ENCODE peak calls at places on chromosome 5, in seven cellular contexts. V, N, P, J, Y, D and L are unnamed samples. For H3K36me3, the result is how much of the 10 kb centered on the place peaks cover.

GRCh38 chr5:170886210-170886894 is 24.5 kb downstream of the RANBP17 start:
- DNase-seq in V (no peak), N (no peak), P (no peak), J (no peak), Y (no peak), D (no peak), L (no peak)

GRCh38 chr5:1637639-1638481 is 114.1 kb upstream of the LPCAT1 start:
- DNase-seq in V (no peak), N (no peak), P (no peak), J (no peak), Y (no peak), D (no peak), L (no peak)

GRCh38 chr5:137051165-137051564 is 448.0 kb downstream of the SPOCK1 start:
- DNase-seq in V (no peak), N (no peak), P (no peak), J (peak), Y (no peak), D (no peak), L (no peak)

GRCh38 chr5:124649548-124650501 is 96.6 kb downstream of the ZNF608 start:
- DNase-seq in V (peak), N (peak), P (peak), J (peak), Y (peak), D (peak), L (peak)

GRCh38 chr5:93191016-93191415 is 390.0 kb downstream of the NR2F1-AS1 start:
- DNase-seq in V (no peak), N (no peak), P (no peak), J (no peak), Y (no peak), D (no peak), L (no peak)

GRCh38 chr5:167229751-167230150 is 1061.7 kb upstream of the WWC1 start:
- DNase-seq in V (no peak), N (no peak), P (no peak), J (no peak), Y (no peak), D (no peak), L (no peak)

GRCh38 chr5:50962934-50963646 is 296.7 kb downstream of the PARP8 start:
- DNase-seq in V (peak), N (no peak), P (peak), J (peak), Y (no peak), D (peak), L (peak)

GRCh38 chr5:139410886-139411835 is 7.3 kb upstream of the SPATA24 start:
- DNase-seq in V (no peak), N (no peak), P (no peak), J (no peak), Y (no peak), D (no peak), L (no peak)

GRCh38 chr5:131533844-131534243 is 101.2 kb downstream of the RAPGEF6 start:
- DNase-seq in V (no peak), N (no peak), P (no peak), J (no peak), Y (no peak), D (no peak), L (no peak)

GRCh38 chr5:56751914-56752313 is 63.4 kb upstream of the MAP3K1 start:
- DNase-seq in V (no peak), N (no peak), P (no peak), J (no peak), Y (no peak), D (no peak), L (no peak)

GRCh38 chr5:172007153-172007794 is 836 bp upstream of the FBXW11 start:
- DNase-seq in V (no peak), N (no peak), P (peak), J (peak), Y (no peak), D (peak), L (no peak)

GRCh38 chr5:141806626-141807025 is 71.6 kb downstream of the PCDH1 start:
- DNase-seq in V (no peak), N (no peak), P (no peak), J (no peak), Y (no peak), D (no peak), L (no peak)

GRCh38 chr5:170366276-170366675 is 22.9 kb downstream of the KCNMB1 start:
- DNase-seq in V (no peak), N (no peak), P (no peak), J (no peak), Y (no peak), D (no peak), L (no peak)

GRCh38 chr5:40353442-40353841 is 326.3 kb upstream of the PTGER4 start:
- DNase-seq in V (no peak), N (no peak), P (no peak), J (no peak), Y (no peak), D (no peak), L (no peak)

GRCh38 chr5:71925608-71926091 is 181.6 kb upstream of the MAP1B start:
- DNase-seq in V (no peak), N (no peak), P (no peak), J (no peak), Y (no peak), D (no peak), L (no peak)

GRCh38 chr5:119036101-119036762 is 34.7 kb upstream of the DMXL1 start:
- DNase-seq in V (no peak), N (no peak), P (peak), J (peak), Y (no peak), D (no peak), L (no peak)

GRCh38 chr5:66629446-66629845 is 33.3 kb downstream of the MAST4 start:
- DNase-seq in V (no peak), N (no peak), P (no peak), J (no peak), Y (no peak), D (no peak), L (no peak)

GRCh38 chr5:171582849-171583248 is 163.4 kb downstream of the FGF18 start:
- DNase-seq in V (no peak), N (no peak), P (no peak), J (no peak), Y (no peak), D (no peak), L (no peak)

GRCh38 chr5:163366757-163367156 is 70.6 kb upstream of the CCNG1 start:
- DNase-seq in V (no peak), N (no peak), P (no peak), J (no peak), Y (no peak), D (no peak), L (no peak)

GRCh38 chr5:143887302-143887638 is 75.3 kb downstream of the HMHB1 start:
- DNase-seq in V (no peak), N (no peak), P (peak), J (peak), Y (no peak), D (peak), L (peak)

GRCh38 chr5:169162407-169162806 is 138.5 kb downstream of the SLIT3 start:
- DNase-seq in V (no peak), N (no peak), P (peak), J (no peak), Y (no peak), D (no peak), L (no peak)

GRCh38 chr5:39426136-39426535 is 1.4 kb upstream of the DAB2 start:
- DNase-seq in V (no peak), N (no peak), P (no peak), J (no peak), Y (no peak), D (no peak), L (no peak)

GRCh38 chr5:11383506-11384095 is 520.6 kb downstream of the CTNND2 start:
- DNase-seq in V (no peak), N (no peak), P (no peak), J (no peak), Y (no peak), D (peak), L (no peak)

GRCh38 chr5:61229416-61229815 is 67.1 kb upstream of the SMIM15 start:
- DNase-seq in V (no peak), N (no peak), P (no peak), J (no peak), Y (no peak), D (no peak), L (peak)

GRCh38 chr5:31551878-31552277 is 19.8 kb downstream of the C5orf22 start:
- DNase-seq in V (no peak), N (no peak), P (no peak), J (no peak), Y (no peak), D (no peak), L (no peak)

GRCh38 chr5:113244966-113245365 is 189.8 kb downstream of the TSSK1B start:
- DNase-seq in V (no peak), N (no peak), P (no peak), J (no peak), Y (no peak), D (no peak), L (no peak)

GRCh38 chr5:81971694-81972495 is at the start of gene ATG10:
- DNase-seq in V (peak), N (peak), P (peak), J (peak), Y (peak), D (peak), L (peak)

GRCh38 chr5:149062371-149063016 is 368 bp downstream of the SH3TC2 start:
- DNase-seq in V (no peak), N (no peak), P (peak), J (peak), Y (no peak), D (no peak), L (no peak)

GRCh38 chr5:169786219-169786618 is 149.1 kb downstream of the DOCK2 start:
- DNase-seq in V (no peak), N (no peak), P (no peak), J (no peak), Y (no peak), D (no peak), L (no peak)

GRCh38 chr5:142445266-142445665 is 120.4 kb upstream of the SPRY4 start:
- DNase-seq in V (no peak), N (no peak), P (peak), J (peak), Y (no peak), D (no peak), L (no peak)

DNA sequence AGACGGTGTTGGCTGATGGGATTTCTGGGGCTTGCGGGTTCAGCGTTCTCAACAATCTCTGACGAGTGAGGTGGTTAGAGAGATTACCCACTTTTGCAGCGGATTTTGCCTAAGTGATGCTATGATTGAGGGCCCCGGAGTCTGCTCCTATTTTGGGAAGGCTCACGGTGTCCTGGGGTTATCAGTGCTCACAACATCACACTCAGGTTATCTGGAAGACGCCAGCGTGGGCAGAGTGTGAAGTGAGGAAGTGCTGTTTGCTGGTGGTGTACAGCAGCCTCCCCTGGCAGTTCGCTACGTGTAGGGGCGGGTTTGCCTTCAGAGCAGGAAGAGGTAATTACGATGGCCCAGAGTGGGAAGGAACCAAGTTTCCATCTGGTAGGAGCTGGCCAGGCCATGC is 341.2 kb upstream of the IRX2 start:
- DNase-seq in V (no peak), N (no peak), P (no peak), J (no peak), Y (no peak), D (peak), L (no peak)
- H3K27ac ChIP-seq in V (no peak), N (no peak), P (no peak), J (no peak), Y (no peak), D (peak), L (no peak)

DNA sequence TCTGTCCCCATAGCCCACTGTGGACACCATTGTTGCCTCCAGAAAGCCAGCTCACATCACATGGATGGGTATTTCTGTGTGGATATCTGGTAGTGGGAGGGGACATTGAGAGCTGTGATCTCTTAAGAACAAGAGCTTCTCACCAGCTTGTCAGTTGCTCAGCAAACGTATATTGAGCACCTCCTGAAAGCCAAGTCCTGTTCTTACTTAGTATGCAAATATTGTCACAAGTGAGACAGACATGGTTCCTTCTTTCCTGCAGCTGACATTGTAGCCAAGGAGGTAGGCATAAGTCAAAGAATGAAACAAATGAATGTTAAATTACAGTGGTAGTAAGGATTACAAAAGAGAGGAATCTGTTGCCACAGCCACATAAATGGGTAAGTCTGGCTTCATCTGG is 3.8 kb downstream of the TCOF1 start:
- DNase-seq in V (no peak), N (peak), P (no peak), J (no peak), Y (no peak), D (no peak), L (no peak)
- H3K36me3 ChIP-seq in V (under half), N (under half), P (under half), J (under half), Y (under half), D (under half), L (under half)

GRCh38 chr5:111551569-111552275 is 39.4 kb upstream of the STARD4 start:
- DNase-seq in V (no peak), N (no peak), P (no peak), J (no peak), Y (no peak), D (no peak), L (no peak)
- H3K4me3 ChIP-seq in V (no peak), N (no peak), P (no peak), J (no peak), Y (no peak), D (no peak), L (no peak)

GRCh38 chr5:59357421-59357977 is 536.0 kb downstream of the PDE4D start:
- DNase-seq in V (no peak), N (no peak), P (peak), J (peak), Y (no peak), D (peak), L (no peak)
- H3K27ac ChIP-seq in V (no peak), N (no peak), P (peak), J (no peak), Y (no peak), D (peak), L (no peak)

GRCh38 chr5:62328772-62329491 is 22.9 kb downstream of the KIF2A start:
- DNase-seq in V (no peak), N (no peak), P (no peak), J (no peak), Y (no peak), D (no peak), L (no peak)

GRCh38 chr5:62327138-62327537 is 21.1 kb downstream of the KIF2A start:
- DNase-seq in V (no peak), N (no peak), P (no peak), J (no peak), Y (no peak), D (no peak), L (no peak)

GRCh38 chr5:62326302-62326701 is 20.3 kb downstream of the KIF2A start:
- DNase-seq in V (no peak), N (no peak), P (no peak), J (no peak), Y (no peak), D (no peak), L (no peak)

GRCh38 chr5:62327627-62328026 is 21.6 kb downstream of the KIF2A start:
- DNase-seq in V (no peak), N (no peak), P (peak), J (no peak), Y (no peak), D (no peak), L (no peak)

GRCh38 chr5:62326702-62327101 is 20.7 kb downstream of the KIF2A start:
- DNase-seq in V (no peak), N (no peak), P (no peak), J (no peak), Y (no peak), D (no peak), L (no peak)
- H3K36me3 ChIP-seq in V (under half), N (under half), P (under half), J (under half), Y (under half), D (under half), L (under half)

GRCh38 chr5:116371935-116372334 is 202.7 kb downstream of the SEMA6A start:
- DNase-seq in V (no peak), N (no peak), P (no peak), J (no peak), Y (no peak), D (no peak), L (no peak)

GRCh38 chr5:116370886-116371285 is 203.7 kb downstream of the SEMA6A start:
- DNase-seq in V (no peak), N (no peak), P (no peak), J (peak), Y (no peak), D (no peak), L (no peak)

GRCh38 chr5:116370149-116370548 is 204.5 kb downstream of the SEMA6A start:
- DNase-seq in V (no peak), N (no peak), P (no peak), J (no peak), Y (no peak), D (no peak), L (no peak)

GRCh38 chr5:116372931-116373597 is 201.6 kb downstream of the SEMA6A start:
- DNase-seq in V (no peak), N (peak), P (no peak), J (no peak), Y (no peak), D (no peak), L (no peak)

GRCh38 chr5:116371431-116371830 is 203.2 kb downstream of the SEMA6A start:
- DNase-seq in V (no peak), N (no peak), P (no peak), J (no peak), Y (no peak), D (no peak), L (peak)
- H3K4me3 ChIP-seq in V (no peak), N (no peak), P (no peak), J (no peak), Y (no peak), D (no peak), L (no peak)